ENCODE peak calls at places on chromosomes 12 and 14, in nine cellular contexts. B is NCI-H1092, D is nephron progenitor cell, P is WTC11, W is left ventricle myocardium inferior, E is NCI-H187, U is left cardiac atrium, F is A549, V is RWPE2. N is an unnamed sample.

GRCh38 chr12:120902846-120903381 is 1.2 kb downstream of the SPPL3 start:
- DNase-seq in B (no peak), D (peak), P (no peak), W (no peak), E (no peak), U (no peak), F (no peak), V (no peak), N (no peak)

GRCh38 chr12:121792607-121793500 is 634 bp downstream of the RHOF start:
- DNase-seq in B (no peak), D (peak), P (no peak), W (peak), E (no peak), U (no peak), F (no peak), V (no peak), N (peak)

GRCh38 chr12:46209914-46210834 is 58.7 kb downstream of the SLC38A1 start:
- DNase-seq in B (peak), D (no peak), P (no peak), W (peak), E (peak), U (peak), F (no peak), V (peak), N (no peak)

GRCh38 chr14:91220581-91221000 is 23.9 kb downstream of the GPR68 start:
- DNase-seq in B (no peak), D (no peak), P (no peak), W (no peak), E (no peak), U (no peak), F (no peak), V (no peak), N (no peak)

GRCh38 chr12:31641509-31642090 is 17.9 kb upstream of the ETFBKMT start:
- DNase-seq in B (no peak), D (no peak), P (no peak), W (no peak), E (no peak), U (no peak), F (no peak), V (no peak), N (peak)

GRCh38 chr12:107320929-107321618 is 227.7 kb upstream of the CRY1 start:
- DNase-seq in B (no peak), D (peak), P (peak), W (no peak), E (peak), U (peak), F (peak), V (peak), N (no peak)

GRCh38 chr14:31070431-31070830 is 44.3 kb upstream of the STRN3 start:
- DNase-seq in B (no peak), D (no peak), P (no peak), W (no peak), E (no peak), U (no peak), F (no peak), V (no peak), N (no peak)

GRCh38 chr14:104462651-104463630 is 116.6 kb upstream of the C14orf180 start:
- DNase-seq in B (no peak), D (no peak), P (no peak), W (no peak), E (no peak), U (no peak), F (no peak), V (no peak), N (no peak)

GRCh38 chr12:53560386-53560785 is 53.1 kb upstream of the NPFF start:
- DNase-seq in B (no peak), D (no peak), P (no peak), W (no peak), E (no peak), U (no peak), F (no peak), V (no peak), N (no peak)

GRCh38 chr14:70036665-70037064 is 152.1 kb downstream of the SLC8A3 start:
- DNase-seq in B (no peak), D (peak), P (no peak), W (no peak), E (no peak), U (no peak), F (peak), V (no peak), N (no peak)

GRCh38 chr14:51539571-51540037 is 112.1 kb upstream of the FRMD6 start:
- DNase-seq in B (no peak), D (no peak), P (no peak), W (no peak), E (no peak), U (no peak), F (peak), V (peak), N (no peak)

GRCh38 chr12:39902823-39903222 is 203.1 kb downstream of the SLC2A13 start:
- DNase-seq in B (no peak), D (no peak), P (no peak), W (no peak), E (no peak), U (no peak), F (no peak), V (no peak), N (no peak)

GRCh38 chr12:103208006-103208405 is 250.5 kb downstream of the ASCL1 start:
- DNase-seq in B (no peak), D (no peak), P (no peak), W (no peak), E (no peak), U (no peak), F (no peak), V (no peak), N (no peak)

GRCh38 chr14:95697764-95698163 is 11.5 kb downstream of the TCL1B start:
- DNase-seq in B (no peak), D (no peak), P (no peak), W (no peak), E (no peak), U (no peak), F (no peak), V (no peak), N (no peak)

GRCh38 chr14:77979666-77980351 is 179.9 kb downstream of the ADCK1 start:
- DNase-seq in B (no peak), D (peak), P (peak), W (no peak), E (no peak), U (no peak), F (peak), V (no peak), N (no peak)

GRCh38 chr14:103549361-103550311 is 12.8 kb downstream of the BAG5 start:
- DNase-seq in B (no peak), D (no peak), P (peak), W (peak), E (no peak), U (peak), F (no peak), V (peak), N (no peak)

GRCh38 chr12:93784339-93785086 is 107.3 kb downstream of the CRADD start:
- DNase-seq in B (no peak), D (no peak), P (no peak), W (peak), E (peak), U (peak), F (peak), V (no peak), N (peak)

GRCh38 chr14:53545217-53545616 is 392.1 kb upstream of the DDHD1 start:
- DNase-seq in B (no peak), D (no peak), P (no peak), W (no peak), E (no peak), U (no peak), F (no peak), V (no peak), N (no peak)

GRCh38 chr14:37594916-37595808 is at the start of the genes FOXA1 and TTC6:
- DNase-seq in B (peak), D (peak), P (peak), W (no peak), E (peak), U (peak), F (peak), V (peak), N (no peak)

GRCh38 chr12:8639936-8640335 is 22.7 kb downstream of the MFAP5 start:
- DNase-seq in B (no peak), D (no peak), P (no peak), W (no peak), E (no peak), U (no peak), F (no peak), V (no peak), N (no peak)

GRCh38 chr12:122064780-122065588 is 13.6 kb upstream of the MLXIP start:
- DNase-seq in B (peak), D (peak), P (peak), W (peak), E (peak), U (peak), F (peak), V (no peak), N (peak)

GRCh38 chr12:116539361-116539771 is 19.8 kb upstream of the MAP1LC3B2 start:
- DNase-seq in B (no peak), D (no peak), P (no peak), W (no peak), E (no peak), U (no peak), F (peak), V (no peak), N (no peak)

GRCh38 chr12:110641512-110641911 is 27.6 kb downstream of the TCTN1 start:
- DNase-seq in B (no peak), D (peak), P (peak), W (peak), E (no peak), U (peak), F (no peak), V (no peak), N (peak)

GRCh38 chr14:77027538-77028383 is 747 bp downstream of the IRF2BPL start:
- DNase-seq in B (no peak), D (peak), P (peak), W (peak), E (peak), U (peak), F (peak), V (peak), N (peak)

GRCh38 chr12:62716866-62717477 is 218.0 kb downstream of the PPM1H start:
- DNase-seq in B (no peak), D (no peak), P (no peak), W (no peak), E (no peak), U (no peak), F (peak), V (no peak), N (no peak)

GRCh38 chr12:1439201-1439600 is 155.2 kb downstream of the FBXL14 start:
- DNase-seq in B (no peak), D (no peak), P (no peak), W (no peak), E (no peak), U (no peak), F (no peak), V (no peak), N (no peak)

N was measured in ovary.